ENCODE peak calls at places on chromosome 3, in four cellular contexts. Y is central memory CD4-positive, alpha-beta T cell; I is GM04503; F is epithelial cell of esophagus. B is an unnamed sample.

GRCh38 chr3:25594007-25594502 is 70.7 kb downstream of the TOP2B start:
- DNase-seq in F (peak; percentile 60), I (peak; percentile 54), Y (peak; percentile 12), B (peak; percentile 37)

GRCh38 chr3:69292959-69293574 is 92.8 kb downstream of the FRMD4B start:
- DNase-seq in Y (no peak), F (peak; percentile 40), I (no peak), B (no peak)

GRCh38 chr3:191484461-191484860 is 23.5 kb downstream of the PYDC2 start:
- DNase-seq in Y (no peak), F (peak; percentile 58), I (no peak), B (no peak)

GRCh38 chr3:109072208-109072607 is 45.7 kb downstream of the MORC1 start:
- DNase-seq in I (no peak), Y (no peak), F (no peak), B (no peak)

GRCh38 chr3:42442640-42443039 is 32.2 kb upstream of the LYZL4 start:
- DNase-seq in I (no peak), F (no peak), Y (no peak), B (no peak)

GRCh38 chr3:196268270-196269163 is 19.0 kb downstream of the PCYT1A start:
- DNase-seq in I (peak; percentile 39), Y (no peak), F (peak; percentile 88), B (no peak)

GRCh38 chr3:135262441-135262840 is 467.4 kb downstream of the EPHB1 start:
- DNase-seq in Y (no peak), F (no peak), I (no peak), B (no peak)

GRCh38 chr3:58292866-58293265 is 13.2 kb upstream of the RPP14 start:
- DNase-seq in F (no peak), I (no peak), Y (no peak), B (no peak)

GRCh38 chr3:37990527-37990926 is at the start of gene VILL:
- DNase-seq in F (peak; percentile 86), I (no peak), Y (no peak), B (no peak)

GRCh38 chr3:39086066-39086657 is 21.3 kb downstream of the GORASP1 start:
- DNase-seq in Y (no peak), F (no peak), I (no peak), B (no peak)

GRCh38 chr3:56783644-56784451 is 17.9 kb downstream of the ARHGEF3 start:
- DNase-seq in F (peak; percentile 94), Y (peak; percentile 83), I (peak; percentile 35), B (peak; percentile 64)

GRCh38 chr3:84487296-84487695 is 471.5 kb upstream of the CADM2 start:
- DNase-seq in Y (no peak), F (no peak), I (no peak), B (no peak)

GRCh38 chr3:11240496-11240895 is 31.7 kb upstream of the ATG7 start:
- DNase-seq in Y (no peak), F (no peak), I (no peak), B (no peak)

GRCh38 chr3:38084969-38085942 is 46.2 kb downstream of the DLEC1 start:
- DNase-seq in I (no peak), Y (peak; percentile 31), F (no peak), B (no peak)

GRCh38 chr3:118036215-118036614 is 998.4 kb downstream of the IGSF11 start:
- DNase-seq in F (no peak), I (no peak), Y (no peak), B (no peak)

GRCh38 chr3:167941234-167941995 is 154.3 kb downstream of the GOLIM4 start:
- DNase-seq in I (peak; percentile 42), Y (no peak), F (peak; percentile 44), B (no peak)

GRCh38 chr3:149553781-149554451 is 79.4 kb downstream of the TM4SF4 start:
- DNase-seq in I (peak; percentile 39), F (no peak), Y (no peak), B (no peak)

GRCh38 chr3:46736006-46736872 is 18.6 kb upstream of the PRSS50 start:
- DNase-seq in I (no peak), F (no peak), Y (no peak), B (no peak)

GRCh38 chr3:111277226-111277625 is 205.6 kb downstream of the NECTIN3 start:
- DNase-seq in F (peak; percentile 26), Y (no peak), I (peak; percentile 18), B (no peak)

GRCh38 chr3:44914936-44915335 is 40.5 kb downstream of the TGM4 start:
- DNase-seq in F (peak; percentile 43), I (no peak), Y (no peak), B (no peak)

GRCh38 chr3:105791134-105791533 is 77.7 kb downstream of the CBLB start:
- DNase-seq in F (no peak), Y (no peak), I (peak; percentile 42), B (no peak)

GRCh38 chr3:102434715-102435114 is at the start of gene ZPLD1:
- DNase-seq in Y (no peak), I (no peak), F (no peak), B (no peak)

GRCh38 chr3:52150357-52150756 is 3.9 kb downstream of the POC1A start:
- DNase-seq in F (no peak), I (no peak), Y (no peak), B (no peak)

GRCh38 chr3:13227315-13228165 is 154.3 kb upstream of the IQSEC1 start:
- DNase-seq in F (no peak), I (no peak), Y (no peak), B (no peak)

GRCh38 chr3:149736180-149737100 is 15.8 kb downstream of the COMMD2 start:
- DNase-seq in Y (no peak), F (peak; percentile 81), I (peak; percentile 24), B (no peak)

GRCh38 chr3:38497026-38497425 is 886 bp downstream of the EXOG start:
- DNase-seq in I (no peak), F (peak; percentile 35), Y (no peak), B (no peak)

GRCh38 chr3:44960387-44961026 is 15.5 kb downstream of the ZDHHC3 start:
- DNase-seq in Y (no peak), I (no peak), F (peak; percentile 31), B (no peak)

GRCh38 chr3:125059488-125060245 is 3.9 kb upstream of the HEG1 start:
- DNase-seq in F (no peak), I (no peak), Y (no peak), B (no peak)

GRCh38 chr3:119305271-119305670 is 11.1 kb downstream of the ARHGAP31 start:
- DNase-seq in F (no peak), Y (no peak), I (no peak), B (no peak)

GRCh38 chr3:75294124-75294523 is 370.0 kb upstream of the FRG2C start:
- DNase-seq in Y (no peak), F (no peak), I (peak; percentile 1), B (no peak)

GRCh38 chr3:96622878-96623277 is 191.5 kb upstream of the EPHA6 start:
- DNase-seq in I (no peak), F (no peak), Y (no peak), B (no peak)

GRCh38 chr3:178690571-178690970 is 154.3 kb downstream of the KCNMB2 start:
- DNase-seq in Y (no peak), I (no peak), F (peak; percentile 38), B (no peak)

GRCh38 chr3:53189276-53189675 is 28.3 kb downstream of the PRKCD start:
- DNase-seq in F (no peak), Y (no peak), I (no peak), B (no peak)

GRCh38 chr3:161263057-161263456 is 41.9 kb downstream of the NMD3 start:
- DNase-seq in Y (no peak), F (peak; percentile 75), I (peak; percentile 65), B (no peak)

B was measured in naive thymus-derived CD4-positive, alpha-beta T cell.